ENCODE peak calls at places on chromosomes 3 and 15, in seven cellular contexts. A, P, H, O, U, R and C are unnamed samples.

GRCh38 chr3:11509175-11510000 is 134.3 kb downstream of the VGLL4 start:
- DNase-seq in P (no peak), U (no peak), A (peak; percentile 9), O (peak; percentile 90), H (no peak), R (peak; percentile 95), C (peak; percentile 82)

GRCh38 chr3:66567066-66567465 is 66.2 kb upstream of the LRIG1 start:
- DNase-seq in H (no peak), A (no peak), O (no peak), P (no peak), U (no peak), R (no peak), C (no peak)

GRCh38 chr3:108283006-108283405 is 13.3 kb upstream of the HHLA2 start:
- DNase-seq in A (no peak), P (no peak), H (no peak), R (no peak), O (no peak), U (no peak), C (no peak)

GRCh38 chr3:4828279-4829030 is 150.8 kb upstream of the BHLHE40 start:
- DNase-seq in H (no peak), U (no peak), P (no peak), A (no peak), O (peak; percentile 49), R (peak; percentile 79), C (peak; percentile 22)

GRCh38 chr15:100055821-100056220 is 286.0 kb downstream of the ADAMTS17 start:
- DNase-seq in R (no peak), A (no peak), O (no peak), H (no peak), U (no peak), P (no peak), C (no peak)

GRCh38 chr3:7684193-7684592 is 817.4 kb upstream of the LMCD1 start:
- DNase-seq in R (no peak), H (no peak), O (no peak), U (no peak), A (no peak), P (no peak), C (no peak)

GRCh38 chr3:11375333-11376076 is 103.3 kb downstream of the ATG7 start:
- DNase-seq in R (no peak), H (no peak), A (no peak), U (no peak), P (no peak), O (no peak), C (no peak)

GRCh38 chr15:35289029-35289617 is 204.0 kb upstream of the NANOGP8 start:
- DNase-seq in O (no peak), H (no peak), P (no peak), R (peak; percentile 82), U (no peak), A (peak; percentile 76), C (peak; percentile 60)

GRCh38 chr3:187987162-187987561 is 166.8 kb upstream of the LPP start:
- DNase-seq in U (no peak), R (no peak), H (no peak), O (no peak), P (no peak), A (no peak), C (no peak)

GRCh38 chr15:42151012-42151615 is 5.3 kb downstream of the PLA2G4F start:
- DNase-seq in A (no peak), U (no peak), R (no peak), O (peak; percentile 25), P (no peak), H (no peak), C (no peak)

GRCh38 chr3:27451845-27452244 is 32.3 kb downstream of the SLC4A7 start:
- DNase-seq in R (no peak), A (no peak), U (no peak), O (no peak), H (no peak), P (no peak), C (no peak)

GRCh38 chr15:81106560-81106959 is 27.5 kb upstream of the CFAP161 start:
- DNase-seq in R (peak; percentile 83), A (peak; percentile 60), P (peak; percentile 9), H (peak; percentile 4), O (no peak), U (no peak), C (peak; percentile 87)

GRCh38 chr3:162525052-162525451 is 1028.4 kb downstream of the OTOL1 start:
- DNase-seq in R (peak; percentile 92), O (no peak), A (no peak), P (no peak), H (no peak), U (no peak), C (peak; percentile 85)

GRCh38 chr3:125202197-125202596 is 10.4 kb downstream of the SLC12A8 start:
- DNase-seq in P (no peak), O (no peak), R (peak; percentile 31), U (no peak), H (no peak), A (peak; percentile 7), C (no peak)

GRCh38 chr3:11530153-11530721 is 113.5 kb downstream of the VGLL4 start:
- DNase-seq in H (no peak), A (peak; percentile 43), O (peak; percentile 85), U (no peak), P (no peak), R (peak; percentile 97), C (peak; percentile 98)

GRCh38 chr3:32405155-32405554 is 13.5 kb downstream of the CMTM7 start:
- DNase-seq in A (no peak), R (peak; percentile 93), O (no peak), P (no peak), U (no peak), H (no peak), C (no peak)

GRCh38 chr15:29770796-29771195 is 51.5 kb downstream of the TJP1 start:
- DNase-seq in R (no peak), U (no peak), A (no peak), O (no peak), H (no peak), P (no peak), C (peak; percentile 53)

GRCh38 chr15:31079519-31079918 is 22.0 kb downstream of the TRPM1 start:
- DNase-seq in O (no peak), R (no peak), H (no peak), U (no peak), A (no peak), P (no peak), C (peak; percentile 83)

GRCh38 chr15:101359365-101359947 is 64.4 kb upstream of the SNRPA1 start:
- DNase-seq in U (no peak), A (no peak), H (no peak), P (no peak), O (no peak), R (no peak), C (no peak)

GRCh38 chr3:120145498-120146285 is 51.4 kb upstream of the GSK3B start:
- DNase-seq in R (no peak), P (no peak), H (no peak), O (no peak), U (no peak), A (no peak), C (peak; percentile 75)

GRCh38 chr3:195025881-195026200 is 245.1 kb downstream of the XXYLT1 start:
- DNase-seq in R (no peak), O (no peak), U (no peak), P (no peak), A (no peak), H (no peak), C (no peak)